ENCODE peak calls at places on chromosomes 5 and 9, in five cellular contexts. One of them, this sample, is unnamed.

GRCh38 chr5:149846021-149846420 is 98.6 kb downstream of the PDE6A start:
- DNase-seq in HFFc6: no peak
- DNase-seq in CD4-positive, alpha-beta T cell: no peak
- DNase-seq in neural crest cell: no peak
- DNase-seq in astrocyte of the spinal cord: no peak
- DNase-seq in this sample: peak

GRCh38 chr5:147427784-147428401 is 82.0 kb downstream of the DPYSL3 start:
- DNase-seq in HFFc6: no peak
- DNase-seq in CD4-positive, alpha-beta T cell: no peak
- DNase-seq in neural crest cell: no peak
- DNase-seq in astrocyte of the spinal cord: no peak
- DNase-seq in this sample: no peak

GRCh38 chr9:16329699-16330113 is 540.8 kb downstream of the BNC2 start:
- DNase-seq in HFFc6: no peak
- DNase-seq in CD4-positive, alpha-beta T cell: no peak
- DNase-seq in neural crest cell: no peak
- DNase-seq in astrocyte of the spinal cord: peak
- DNase-seq in this sample: no peak

GRCh38 chr5:5165541-5166002 is 25.4 kb downstream of the ADAMTS16 start:
- DNase-seq in HFFc6: peak
- DNase-seq in CD4-positive, alpha-beta T cell: no peak
- DNase-seq in neural crest cell: no peak
- DNase-seq in astrocyte of the spinal cord: peak
- DNase-seq in this sample: no peak

GRCh38 chr9:1094749-1095148 is 44.6 kb downstream of the DMRT2 start:
- DNase-seq in HFFc6: no peak
- DNase-seq in CD4-positive, alpha-beta T cell: no peak
- DNase-seq in neural crest cell: no peak
- DNase-seq in astrocyte of the spinal cord: no peak
- DNase-seq in this sample: no peak

GRCh38 chr5:55108651-55109050 is 6.2 kb downstream of the GZMA start:
- DNase-seq in HFFc6: no peak
- DNase-seq in CD4-positive, alpha-beta T cell: no peak
- DNase-seq in neural crest cell: no peak
- DNase-seq in astrocyte of the spinal cord: peak
- DNase-seq in this sample: no peak

GRCh38 chr5:124630767-124631704 is 115.4 kb downstream of the ZNF608 start:
- DNase-seq in HFFc6: peak
- DNase-seq in CD4-positive, alpha-beta T cell: no peak
- DNase-seq in neural crest cell: no peak
- DNase-seq in astrocyte of the spinal cord: no peak
- DNase-seq in this sample: no peak

GRCh38 chr5:97478513-97478912 is 295.5 kb upstream of the RIOK2 start:
- DNase-seq in HFFc6: no peak
- DNase-seq in CD4-positive, alpha-beta T cell: no peak
- DNase-seq in neural crest cell: no peak
- DNase-seq in astrocyte of the spinal cord: no peak
- DNase-seq in this sample: no peak

GRCh38 chr5:141605523-141606277 is 13.1 kb downstream of the DIAPH1 start:
- DNase-seq in HFFc6: peak
- DNase-seq in CD4-positive, alpha-beta T cell: peak
- DNase-seq in neural crest cell: no peak
- DNase-seq in astrocyte of the spinal cord: peak
- DNase-seq in this sample: no peak

GRCh38 chr5:149811453-149811852 is 81.3 kb downstream of the PPARGC1B start:
- DNase-seq in HFFc6: no peak
- DNase-seq in CD4-positive, alpha-beta T cell: no peak
- DNase-seq in neural crest cell: no peak
- DNase-seq in astrocyte of the spinal cord: no peak
- DNase-seq in this sample: no peak

GRCh38 chr5:125874717-125875116 is 548.5 kb upstream of the GRAMD2B start:
- DNase-seq in HFFc6: no peak
- DNase-seq in CD4-positive, alpha-beta T cell: no peak
- DNase-seq in neural crest cell: no peak
- DNase-seq in astrocyte of the spinal cord: no peak
- DNase-seq in this sample: no peak

GRCh38 chr5:127867006-127867788 is 164.0 kb downstream of the CCDC192 start:
- DNase-seq in HFFc6: no peak
- DNase-seq in CD4-positive, alpha-beta T cell: no peak
- DNase-seq in neural crest cell: no peak
- DNase-seq in astrocyte of the spinal cord: no peak
- DNase-seq in this sample: no peak

GRCh38 chr5:74255692-74256091 is 384.8 kb downstream of the ENC1 start:
- DNase-seq in HFFc6: no peak
- DNase-seq in CD4-positive, alpha-beta T cell: no peak
- DNase-seq in neural crest cell: no peak
- DNase-seq in astrocyte of the spinal cord: no peak
- DNase-seq in this sample: no peak

GRCh38 chr9:107397076-107398049 is 92.2 kb downstream of the KLF4 start:
- DNase-seq in HFFc6: no peak
- DNase-seq in CD4-positive, alpha-beta T cell: no peak
- DNase-seq in neural crest cell: no peak
- DNase-seq in astrocyte of the spinal cord: peak
- DNase-seq in this sample: no peak

GRCh38 chr5:122924203-122924602 is 78.8 kb downstream of the SNX24 start:
- DNase-seq in HFFc6: peak
- DNase-seq in CD4-positive, alpha-beta T cell: no peak
- DNase-seq in neural crest cell: no peak
- DNase-seq in astrocyte of the spinal cord: no peak
- DNase-seq in this sample: no peak

GRCh38 chr9:38046669-38047300 is 22.2 kb downstream of the SHB start:
- DNase-seq in HFFc6: peak
- DNase-seq in CD4-positive, alpha-beta T cell: no peak
- DNase-seq in neural crest cell: no peak
- DNase-seq in astrocyte of the spinal cord: peak
- DNase-seq in this sample: no peak

GRCh38 chr5:133391349-133392136 is 220.8 kb downstream of the FSTL4 start:
- DNase-seq in HFFc6: no peak
- DNase-seq in CD4-positive, alpha-beta T cell: no peak
- DNase-seq in neural crest cell: no peak
- DNase-seq in astrocyte of the spinal cord: no peak
- DNase-seq in this sample: no peak

GRCh38 chr5:156826150-156826549 is 23.9 kb upstream of the PPP1R2B start:
- DNase-seq in HFFc6: no peak
- DNase-seq in CD4-positive, alpha-beta T cell: no peak
- DNase-seq in neural crest cell: no peak
- DNase-seq in astrocyte of the spinal cord: no peak
- DNase-seq in this sample: no peak

GRCh38 chr9:65400886-65401285 is 115.9 kb upstream of the FOXD4L5 start:
- DNase-seq in HFFc6: no peak
- DNase-seq in CD4-positive, alpha-beta T cell: no peak
- DNase-seq in neural crest cell: no peak
- DNase-seq in astrocyte of the spinal cord: no peak
- DNase-seq in this sample: no peak

GRCh38 chr5:72788851-72789505 is 27.5 kb upstream of the TNPO1 start:
- DNase-seq in HFFc6: peak
- DNase-seq in CD4-positive, alpha-beta T cell: no peak
- DNase-seq in neural crest cell: no peak
- DNase-seq in astrocyte of the spinal cord: no peak
- DNase-seq in this sample: no peak

GRCh38 chr5:5751987-5752386 is 329.5 kb downstream of the ICE1 start:
- DNase-seq in HFFc6: no peak
- DNase-seq in CD4-positive, alpha-beta T cell: no peak
- DNase-seq in neural crest cell: no peak
- DNase-seq in astrocyte of the spinal cord: no peak
- DNase-seq in this sample: no peak

DNA sequence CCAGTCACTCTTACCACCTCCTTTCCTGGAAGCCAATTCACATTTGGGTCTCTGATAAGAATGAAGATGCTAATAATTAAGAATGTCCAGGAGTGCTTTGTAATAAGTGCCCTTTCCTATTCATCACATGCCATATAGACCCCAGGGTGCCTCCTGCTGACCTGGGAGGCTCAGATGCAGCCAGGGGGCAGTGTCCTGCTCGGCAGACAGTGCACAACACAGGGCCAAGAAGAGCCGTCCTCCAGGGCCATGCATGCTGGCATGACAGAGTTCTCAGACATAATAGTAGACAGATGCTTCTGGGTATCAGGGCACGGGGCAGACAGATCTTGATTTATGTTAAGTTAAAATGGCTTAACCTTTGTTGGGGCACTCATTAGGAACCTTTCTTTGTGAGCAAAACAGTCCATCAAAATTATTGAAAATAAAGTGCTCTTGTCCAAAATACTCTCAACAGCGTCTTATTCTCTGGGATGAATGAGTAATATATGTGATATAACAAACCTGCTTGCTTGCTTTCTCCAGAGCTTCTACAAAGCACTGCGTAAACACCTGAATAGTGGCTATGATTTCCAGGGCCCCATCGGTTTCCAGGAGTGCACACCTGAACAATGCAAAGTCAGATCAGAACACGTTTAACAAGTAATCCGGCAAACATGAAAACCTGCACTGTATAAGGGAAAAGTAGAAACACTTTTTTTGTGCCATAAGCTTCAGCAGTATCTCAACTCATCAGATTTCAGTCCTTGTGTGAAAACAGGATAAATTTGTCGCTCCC is 192.7 kb downstream of the FANCC start:
- DNase-seq in HFFc6: no peak
- DNase-seq in CD4-positive, alpha-beta T cell: no peak
- DNase-seq in neural crest cell: no peak
- DNase-seq in astrocyte of the spinal cord: no peak
- DNase-seq in this sample: no peak
- TF ChIP-seq CTCF in HFFc6: peak
- TF ChIP-seq CTCF in CD4-positive, alpha-beta T cell: no peak
- TF ChIP-seq CTCF in neural crest cell: peak
- TF ChIP-seq CTCF in astrocyte of the spinal cord: peak
- TF ChIP-seq CTCF in this sample: peak

DNA sequence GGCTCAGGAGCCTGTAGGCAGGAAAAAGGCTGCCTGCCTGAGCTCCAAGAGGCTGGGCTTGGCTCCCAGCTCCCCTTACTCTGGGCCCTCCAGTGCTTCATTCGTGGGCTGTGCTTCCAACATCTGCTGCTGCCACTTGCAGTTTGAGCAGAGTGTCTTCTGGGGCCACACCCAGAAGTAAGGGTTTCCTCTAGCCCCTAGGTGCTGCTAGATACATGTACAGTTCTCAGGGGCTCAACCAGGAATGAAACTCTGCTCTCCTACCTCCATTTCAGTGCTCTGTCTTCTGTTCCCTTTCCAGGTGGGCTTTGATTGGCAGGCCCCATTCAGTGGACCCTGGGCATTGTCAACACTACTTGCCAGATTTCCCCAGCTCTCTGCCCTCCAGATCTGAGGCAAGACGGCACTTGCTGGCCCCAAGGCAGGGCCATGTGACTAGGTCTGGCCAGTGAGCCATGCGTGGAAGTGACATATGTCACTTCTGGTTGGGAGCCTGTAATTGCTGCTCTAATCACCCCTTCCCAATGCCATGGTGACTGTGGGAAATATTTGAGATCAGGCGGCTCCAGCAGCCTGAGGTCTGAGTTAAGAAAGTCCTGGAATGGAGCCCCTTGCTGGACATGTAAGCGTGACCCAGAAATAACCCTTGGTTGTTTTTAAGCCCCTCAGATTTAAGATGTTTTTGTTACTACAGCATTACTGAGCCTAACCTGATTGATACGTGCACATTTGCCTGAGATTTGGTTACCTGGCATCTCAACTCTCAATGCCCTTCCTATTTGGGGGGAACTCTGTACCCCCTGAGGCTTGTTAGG is 9.4 kb upstream of the BOD1 start:
- DNase-seq in HFFc6: no peak
- DNase-seq in CD4-positive, alpha-beta T cell: no peak
- DNase-seq in neural crest cell: no peak
- DNase-seq in astrocyte of the spinal cord: no peak
- DNase-seq in this sample: no peak
- TF ChIP-seq CTCF in HFFc6: no peak
- TF ChIP-seq CTCF in CD4-positive, alpha-beta T cell: no peak
- TF ChIP-seq CTCF in neural crest cell: no peak
- TF ChIP-seq CTCF in astrocyte of the spinal cord: peak
- TF ChIP-seq CTCF in this sample: peak

GRCh38 chr9:83062653-83063527 is at the start of gene RASEF:
- DNase-seq in HFFc6: no peak
- DNase-seq in CD4-positive, alpha-beta T cell: no peak
- DNase-seq in neural crest cell: peak
- DNase-seq in astrocyte of the spinal cord: peak
- DNase-seq in this sample: peak
- TF ChIP-seq CTCF in HFFc6: peak
- TF ChIP-seq CTCF in CD4-positive, alpha-beta T cell: no peak
- TF ChIP-seq CTCF in neural crest cell: peak
- TF ChIP-seq CTCF in astrocyte of the spinal cord: no peak
- TF ChIP-seq CTCF in this sample: peak

GRCh38 chr5:112483704-112484103 is 64.6 kb upstream of the EPB41L4A start:
- DNase-seq in HFFc6: no peak
- DNase-seq in CD4-positive, alpha-beta T cell: no peak
- DNase-seq in neural crest cell: no peak
- DNase-seq in astrocyte of the spinal cord: no peak
- DNase-seq in this sample: no peak
- TF ChIP-seq CTCF in HFFc6: no peak
- TF ChIP-seq CTCF in CD4-positive, alpha-beta T cell: no peak
- TF ChIP-seq CTCF in neural crest cell: no peak
- TF ChIP-seq CTCF in astrocyte of the spinal cord: no peak
- TF ChIP-seq CTCF in this sample: no peak

GRCh38 chr9:93897075-93897970 is 57.8 kb downstream of the BARX1 start:
- DNase-seq in HFFc6: no peak
- DNase-seq in CD4-positive, alpha-beta T cell: no peak
- DNase-seq in neural crest cell: no peak
- DNase-seq in astrocyte of the spinal cord: no peak
- DNase-seq in this sample: no peak

GRCh38 chr9:93896496-93897033 is 58.6 kb downstream of the BARX1 start:
- DNase-seq in HFFc6: no peak
- DNase-seq in CD4-positive, alpha-beta T cell: no peak
- DNase-seq in neural crest cell: no peak
- DNase-seq in astrocyte of the spinal cord: no peak
- DNase-seq in this sample: no peak

GRCh38 chr9:93898502-93899426 is 56.4 kb downstream of the BARX1 start:
- DNase-seq in HFFc6: no peak
- DNase-seq in CD4-positive, alpha-beta T cell: no peak
- DNase-seq in neural crest cell: no peak
- DNase-seq in astrocyte of the spinal cord: no peak
- DNase-seq in this sample: no peak

GRCh38 chr9:93899609-93900435 is 55.3 kb downstream of the BARX1 start:
- DNase-seq in HFFc6: no peak
- DNase-seq in CD4-positive, alpha-beta T cell: no peak
- DNase-seq in neural crest cell: no peak
- DNase-seq in astrocyte of the spinal cord: no peak
- DNase-seq in this sample: no peak

GRCh38 chr9:93898026-93898425 is 57.1 kb downstream of the BARX1 start:
- DNase-seq in HFFc6: no peak
- DNase-seq in CD4-positive, alpha-beta T cell: peak
- DNase-seq in neural crest cell: no peak
- DNase-seq in astrocyte of the spinal cord: no peak
- DNase-seq in this sample: no peak
- TF ChIP-seq CTCF in HFFc6: no peak
- TF ChIP-seq CTCF in CD4-positive, alpha-beta T cell: no peak
- TF ChIP-seq CTCF in neural crest cell: no peak
- TF ChIP-seq CTCF in astrocyte of the spinal cord: no peak
- TF ChIP-seq CTCF in this sample: no peak

GRCh38 chr9:134656334-134657034 is 14.9 kb downstream of the COL5A1 start:
- DNase-seq in HFFc6: no peak
- DNase-seq in CD4-positive, alpha-beta T cell: no peak
- DNase-seq in neural crest cell: no peak
- DNase-seq in astrocyte of the spinal cord: no peak
- DNase-seq in this sample: peak
- TF ChIP-seq CTCF in HFFc6: peak
- TF ChIP-seq CTCF in CD4-positive, alpha-beta T cell: no peak
- TF ChIP-seq CTCF in neural crest cell: no peak
- TF ChIP-seq CTCF in astrocyte of the spinal cord: peak
- TF ChIP-seq CTCF in this sample: peak

This sample was measured in chondrocyte.